ENCODE peak calls at places on chromosomes 12 and 14, in four cellular contexts. P, U, H and A are unnamed samples.
A peak's percentile ranks its signal among the peaks of the same experiment; 100 is the strongest.

GRCh38 chr14:22556021-22556989 is 32.7 kb downstream of the DAD1 start:
- DNase-seq in P (peak; percentile 66), U (peak; percentile 98), H (no peak), A (peak; percentile 77)

GRCh38 chr12:111330800-111331752 is 37.8 kb downstream of the PHETA1 start:
- DNase-seq in P (peak; percentile 68), U (no peak), H (no peak), A (peak; percentile 66)

GRCh38 chr14:73253323-73253610 is 16.0 kb downstream of the PAPLN start:
- DNase-seq in P (no peak), U (no peak), H (no peak), A (no peak)

GRCh38 chr12:39581592-39581991 is 38.0 kb downstream of the ABCD2 start:
- DNase-seq in P (no peak), U (no peak), H (no peak), A (no peak)

GRCh38 chr12:120077260-120077659 is 39.3 kb downstream of the RAB35 start:
- DNase-seq in P (no peak), U (no peak), H (no peak), A (no peak)

GRCh38 chr12:69440016-69440415 is 30.2 kb upstream of the FRS2 start:
- DNase-seq in P (no peak), U (no peak), H (no peak), A (no peak)

GRCh38 chr12:132172619-132173018 is 28.4 kb downstream of the NOC4L start:
- DNase-seq in P (no peak), U (no peak), H (no peak), A (no peak)

GRCh38 chr12:108468149-108468968 is 46.7 kb upstream of the FICD start:
- DNase-seq in P (peak; percentile 61), U (no peak), H (no peak), A (peak; percentile 68)

GRCh38 chr14:86714153-86714552 is 1184.2 kb downstream of the FLRT2 start:
- DNase-seq in P (no peak), U (no peak), H (no peak), A (no peak)

GRCh38 chr14:104972301-104973211 is 5.6 kb downstream of the AHNAK2 start:
- DNase-seq in P (no peak), U (no peak), H (peak; percentile 89), A (no peak)

GRCh38 chr14:57979376-57980048 is 113.6 kb upstream of the SLC35F4 start:
- DNase-seq in P (no peak), U (no peak), H (no peak), A (no peak)

GRCh38 chr14:54577977-54578376 is 11.0 kb downstream of the SAMD4A start:
- DNase-seq in P (no peak), U (no peak), H (no peak), A (no peak)

GRCh38 chr12:5081016-5081415 is 37.3 kb downstream of the KCNA5 start:
- DNase-seq in P (no peak), U (no peak), H (no peak), A (no peak)

GRCh38 chr12:6927999-6928702 is 392 bp downstream of the ATN1 start:
- DNase-seq in P (no peak), U (no peak), H (no peak), A (no peak)

GRCh38 chr12:53171725-53172329 is 8.7 kb upstream of the ZNF740 start:
- DNase-seq in P (peak; percentile 42), U (no peak), H (no peak), A (no peak)

GRCh38 chr14:64715628-64716412 is 11.6 kb downstream of the PLEKHG3 start:
- DNase-seq in P (no peak), U (no peak), H (peak; percentile 18), A (no peak)

GRCh38 chr14:64720190-64720589 is 16.0 kb downstream of the PLEKHG3 start:
- DNase-seq in P (no peak), U (no peak), H (no peak), A (no peak)

GRCh38 chr14:64719601-64720000 is 15.4 kb downstream of the PLEKHG3 start:
- DNase-seq in P (no peak), U (no peak), H (no peak), A (no peak)

GRCh38 chr14:64718762-64719161 is 14.5 kb downstream of the PLEKHG3 start:
- DNase-seq in P (no peak), U (no peak), H (no peak), A (no peak)

DNA sequence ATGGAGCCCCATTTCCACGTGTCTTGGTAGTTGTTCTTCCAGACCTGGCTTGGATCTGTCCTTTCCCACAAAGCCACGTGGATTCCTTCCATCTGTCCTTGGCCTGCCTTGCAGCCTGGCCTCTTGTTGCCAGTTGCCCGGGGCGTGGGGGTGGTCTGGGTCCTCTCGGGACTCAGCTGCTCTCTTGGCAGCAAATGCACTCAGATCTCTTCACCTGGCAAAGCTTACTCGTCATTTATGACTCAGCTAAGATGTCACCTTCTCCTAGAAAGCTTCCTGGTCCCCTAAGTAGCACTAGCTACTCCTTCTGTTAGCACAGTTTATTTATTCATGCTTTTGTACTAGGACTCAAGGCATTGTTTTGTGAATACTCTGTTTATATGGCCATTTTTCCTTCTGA is 13.6 kb downstream of the PLEKHG3 start:
- DNase-seq in P (no peak), U (no peak), H (no peak), A (peak; percentile 38)
- H3K4me1 ChIP-seq in P (no peaks in the 10 kb centered on the region), U (no peaks in the 10 kb centered on the region), H (peaks cover 88% of the 10 kb centered on the region), A (peaks cover 32% of the 10 kb centered on the region)

GRCh38 chr12:10154145-10154496 is 17.8 kb downstream of the OLR1 start:
- DNase-seq in P (no peak), U (no peak), H (no peak), A (no peak)

GRCh38 chr12:10151621-10152020 is 20.3 kb downstream of the OLR1 start:
- DNase-seq in P (no peak), U (no peak), H (no peak), A (no peak)

GRCh38 chr12:10147714-10148403 is 17.9 kb upstream of the CLEC7A start:
- DNase-seq in P (no peak), U (no peak), H (no peak), A (no peak)

GRCh38 chr12:10159280-10159679 is 12.7 kb downstream of the OLR1 start:
- DNase-seq in P (no peak), U (no peak), H (no peak), A (no peak)

GRCh38 chr12:10153271-10154144 is 18.4 kb downstream of the OLR1 start:
- DNase-seq in P (peak; percentile 48), U (no peak), H (peak; percentile 42), A (peak; percentile 23)
- H3K27ac ChIP-seq in P (no peak overlapping the region), U (peak overlapping the region; percentile 6), H (peak overlapping the region; percentile 61), A (no peak overlapping the region)

GRCh38 chr14:51884086-51884927 is 23.9 kb downstream of the GNG2 start:
- DNase-seq in P (peak; percentile 0), U (no peak), H (no peak), A (peak; percentile 4)

GRCh38 chr14:51880810-51881580 is 20.6 kb downstream of the GNG2 start:
- DNase-seq in P (no peak), U (no peak), H (no peak), A (no peak)

GRCh38 chr14:51877807-51878206 is 17.4 kb downstream of the GNG2 start:
- DNase-seq in P (no peak), U (no peak), H (no peak), A (no peak)

GRCh38 chr14:51879170-51879569 is 18.8 kb downstream of the GNG2 start:
- DNase-seq in P (no peak), U (no peak), H (no peak), A (no peak)

GRCh38 chr14:51883232-51883631 is 22.8 kb downstream of the GNG2 start:
- DNase-seq in P (no peak), U (no peak), H (no peak), A (no peak)
- H3K4me1 ChIP-seq in P (no peaks in the 10 kb centered on the region), U (peaks cover 45% of the 10 kb centered on the region), H (no peaks in the 10 kb centered on the region), A (no peaks in the 10 kb centered on the region)

GRCh38 chr14:92506230-92506629 is 7.4 kb upstream of the RIN3 start:
- DNase-seq in P (no peak), U (no peak), H (no peak), A (no peak)

GRCh38 chr14:92505826-92506225 is 7.8 kb upstream of the RIN3 start:
- DNase-seq in P (no peak), U (no peak), H (no peak), A (no peak)

GRCh38 chr14:92510972-92511371 is 2.6 kb upstream of the RIN3 start:
- DNase-seq in P (peak; percentile 5), U (no peak), H (no peak), A (no peak)

GRCh38 chr14:92503756-92504491 is 9.7 kb upstream of the RIN3 start:
- DNase-seq in P (no peak), U (no peak), H (no peak), A (peak; percentile 14)

GRCh38 chr14:92507174-92507768 is 6.3 kb upstream of the RIN3 start:
- DNase-seq in P (no peak), U (peak; percentile 65), H (no peak), A (no peak)
- H3K27ac ChIP-seq in P (no peak overlapping the region), U (no peak overlapping the region), H (no peak overlapping the region), A (no peak overlapping the region)

DNA sequence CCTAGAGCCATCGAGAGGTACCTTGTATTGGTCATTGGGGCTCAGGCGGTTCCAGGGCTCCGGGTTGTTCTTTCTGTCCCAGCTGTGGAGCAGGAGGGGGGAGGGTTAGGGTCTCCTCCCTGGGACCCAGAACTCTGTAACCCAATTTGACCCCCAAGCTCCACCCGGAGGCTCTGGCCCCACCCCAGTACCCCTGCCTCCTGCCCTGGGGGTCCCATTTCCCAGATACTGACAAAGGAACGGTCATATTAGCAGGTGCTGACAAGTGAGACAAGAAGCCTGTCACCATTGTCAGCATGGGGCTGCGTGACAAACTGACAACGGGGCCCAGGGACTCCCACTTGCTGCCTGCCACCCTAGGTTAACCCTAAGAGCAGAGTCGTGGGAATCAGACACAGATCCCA is 6.2 kb downstream of the SHMT2 start:
- DNase-seq in P (no peak), U (no peak), H (no peak), A (no peak)
- H3K4me1 ChIP-seq in P (peaks cover 82% of the 10 kb centered on the region), U (peaks cover 36% of the 10 kb centered on the region), H (peaks cover 82% of the 10 kb centered on the region), A (peaks cover 10% of the 10 kb centered on the region)

GRCh38 chr12:51874013-51874412 is 13.9 kb upstream of the ANKRD33 start:
- DNase-seq in P (no peak), U (no peak), H (no peak), A (no peak)

GRCh38 chr12:51874486-51874885 is 13.4 kb upstream of the ANKRD33 start:
- DNase-seq in P (no peak), U (no peak), H (no peak), A (no peak)

GRCh38 chr12:51871918-51872688 is 15.8 kb upstream of the ANKRD33 start:
- DNase-seq in P (peak; percentile 30), U (no peak), H (no peak), A (no peak)

GRCh38 chr12:51872689-51872981 is 15.3 kb upstream of the ANKRD33 start:
- DNase-seq in P (no peak), U (no peak), H (no peak), A (no peak)

DNA sequence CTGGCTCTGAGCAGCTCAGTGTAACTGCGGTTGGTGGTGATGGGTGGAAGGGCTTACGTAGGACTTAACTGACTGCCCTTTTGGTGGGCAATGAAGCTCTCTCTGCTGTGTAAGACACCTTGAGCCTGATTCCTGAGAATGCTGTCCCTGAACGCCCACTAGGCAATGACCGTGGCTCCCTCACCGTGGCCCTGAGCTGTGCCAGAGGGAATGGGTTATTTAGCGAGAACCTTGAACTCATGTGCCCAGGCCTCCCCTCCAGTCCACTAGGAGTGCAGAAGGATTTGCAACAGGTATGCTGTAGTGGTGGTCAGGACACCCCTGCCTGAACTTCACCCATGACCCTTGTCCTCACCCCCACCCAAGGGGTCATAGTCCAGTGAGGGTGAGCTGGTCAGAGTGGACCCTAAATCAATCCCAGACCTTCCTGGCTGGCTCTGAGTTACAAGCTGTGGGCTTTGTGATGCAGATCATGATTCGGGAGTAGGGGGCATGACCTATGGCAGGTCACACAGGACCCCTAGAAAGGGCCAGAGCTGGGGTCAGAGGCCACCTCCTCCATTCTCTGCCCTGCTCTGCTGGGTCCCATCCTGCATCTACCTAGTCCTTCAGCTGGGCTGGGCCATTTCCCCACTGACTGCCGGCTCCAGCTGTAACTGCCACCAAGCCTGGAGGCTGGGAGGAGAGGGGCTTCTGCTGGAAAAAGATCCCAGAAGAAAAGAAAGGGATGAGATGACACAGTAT is 14.5 kb upstream of the ANKRD33 start:
- DNase-seq in P (no peak), U (no peak), H (no peak), A (no peak)
- H3K27ac ChIP-seq in P (no peak overlapping the region), U (no peak overlapping the region), H (no peak overlapping the region), A (no peak overlapping the region)